ENCODE peak calls at places on chromosomes 3 and 15, in six cellular contexts. V is A549, X is NB4, B is GM12878, P is endothelial cell of umbilical vein, J is HepG2. I is an unnamed sample.
A peak's percentile ranks its signal among the peaks of the same experiment; 100 is the strongest.

GRCh38 chr15:83854950-83855707 is 201.2 kb downstream of the ADAMTSL3 start:
- DNase-seq in B (no peak), J (no peak), P (no peak), X (no peak), V (no peak), I (no peak)

GRCh38 chr3:33113772-33114621 is at the start of gene CRTAP:
- DNase-seq in B (peak; percentile 45), J (peak; percentile 81), X (peak; percentile 97), V (peak; percentile 70), P (peak; percentile 98), I (peak; percentile 97)

GRCh38 chr3:13021141-13021933 is 51.9 kb downstream of the IQSEC1 start:
- DNase-seq in B (no peak), P (peak; percentile 2), J (no peak), V (no peak), X (peak; percentile 65), I (no peak)

GRCh38 chr15:71313806-71314205 is 198.5 kb downstream of the THSD4 start:
- DNase-seq in P (no peak), V (no peak), X (no peak), B (no peak), J (no peak), I (no peak)

GRCh38 chr3:140711719-140712086 is 33.8 kb downstream of the TRIM42 start:
- DNase-seq in V (no peak), J (no peak), P (no peak), B (no peak), X (no peak), I (no peak)

GRCh38 chr3:194661374-194661773 is 10.6 kb downstream of the LSG1 start:
- DNase-seq in V (no peak), B (no peak), J (no peak), X (no peak), P (peak; percentile 88), I (no peak)

GRCh38 chr15:71323604-71324003 is 208.3 kb downstream of the THSD4 start:
- DNase-seq in J (no peak), P (no peak), B (no peak), X (no peak), V (no peak), I (no peak)

GRCh38 chr3:85050806-85051205 is 92.0 kb downstream of the CADM2 start:
- DNase-seq in P (no peak), J (no peak), B (no peak), X (no peak), V (no peak), I (no peak)

GRCh38 chr3:132342183-132342582 is 25.0 kb downstream of the ACP3 start:
- DNase-seq in J (no peak), X (no peak), V (no peak), B (no peak), P (no peak), I (no peak)

GRCh38 chr3:70108072-70108471 is 108.5 kb downstream of the SAMMSON start:
- DNase-seq in J (peak; percentile 18), B (no peak), P (no peak), V (no peak), X (peak; percentile 42), I (peak; percentile 38)

GRCh38 chr3:143763568-143764162 is 84.6 kb downstream of the SLC9A9 start:
- DNase-seq in J (no peak), P (peak; percentile 38), B (no peak), X (no peak), V (no peak), I (no peak)

GRCh38 chr3:42732829-42733459 is 30.3 kb upstream of the HHATL start:
- DNase-seq in J (peak; percentile 81), X (no peak), P (no peak), V (no peak), B (no peak), I (no peak)

GRCh38 chr3:9165441-9165840 is 84.0 kb downstream of the SRGAP3 start:
- DNase-seq in X (no peak), V (no peak), B (no peak), P (no peak), J (no peak), I (no peak)

GRCh38 chr3:194034556-194035336 is 101.2 kb upstream of the HES1 start:
- DNase-seq in J (no peak), V (no peak), P (no peak), B (no peak), X (no peak), I (no peak)

GRCh38 chr3:114627760-114628159 is 333.9 kb downstream of the TIGIT start:
- DNase-seq in B (no peak), V (no peak), P (no peak), X (no peak), J (no peak), I (no peak)

GRCh38 chr15:68385240-68385561 is 46.8 kb downstream of the ITGA11 start:
- DNase-seq in P (no peak), J (no peak), B (no peak), V (no peak), X (no peak), I (no peak)

GRCh38 chr3:67495751-67496150 is 158.7 kb downstream of the SUCLG2 start:
- DNase-seq in V (no peak), P (peak; percentile 64), B (no peak), J (no peak), X (no peak), I (no peak)

GRCh38 chr3:16798738-16799137 is 86.0 kb upstream of the PLCL2 start:
- DNase-seq in X (no peak), J (no peak), V (no peak), P (no peak), B (no peak), I (no peak)

GRCh38 chr15:59366368-59367021 is 6.2 kb downstream of the MYO1E start:
- DNase-seq in X (no peak), B (no peak), V (no peak), J (no peak), P (peak; percentile 58), I (no peak)

GRCh38 chr3:194344012-194344411 is 7.1 kb downstream of the CPN2 start:
- DNase-seq in P (peak; percentile 64), V (peak; percentile 86), B (no peak), X (peak; percentile 70), J (peak; percentile 30), I (peak; percentile 81)

GRCh38 chr3:122519693-122520092 is 5.0 kb upstream of the KPNA1 start:
- DNase-seq in X (no peak), B (no peak), J (no peak), V (no peak), P (no peak), I (no peak)

GRCh38 chr3:138435840-138436239 is 1.4 kb downstream of the ESYT3 start:
- DNase-seq in B (no peak), X (no peak), V (no peak), J (no peak), P (no peak), I (no peak)

GRCh38 chr3:138437281-138437680 is 2.9 kb downstream of the ESYT3 start:
- DNase-seq in X (no peak), J (no peak), V (no peak), P (no peak), B (no peak), I (no peak)

GRCh38 chr3:138433892-138434275 is 532 bp upstream of the ESYT3 start:
- DNase-seq in B (no peak), P (no peak), V (no peak), X (no peak), J (no peak), I (no peak)

GRCh38 chr3:138434276-138434874 is at the start of gene ESYT3:
- DNase-seq in B (no peak), V (peak; percentile 63), P (peak; percentile 29), X (peak; percentile 84), J (peak; percentile 73), I (no peak)

DNA sequence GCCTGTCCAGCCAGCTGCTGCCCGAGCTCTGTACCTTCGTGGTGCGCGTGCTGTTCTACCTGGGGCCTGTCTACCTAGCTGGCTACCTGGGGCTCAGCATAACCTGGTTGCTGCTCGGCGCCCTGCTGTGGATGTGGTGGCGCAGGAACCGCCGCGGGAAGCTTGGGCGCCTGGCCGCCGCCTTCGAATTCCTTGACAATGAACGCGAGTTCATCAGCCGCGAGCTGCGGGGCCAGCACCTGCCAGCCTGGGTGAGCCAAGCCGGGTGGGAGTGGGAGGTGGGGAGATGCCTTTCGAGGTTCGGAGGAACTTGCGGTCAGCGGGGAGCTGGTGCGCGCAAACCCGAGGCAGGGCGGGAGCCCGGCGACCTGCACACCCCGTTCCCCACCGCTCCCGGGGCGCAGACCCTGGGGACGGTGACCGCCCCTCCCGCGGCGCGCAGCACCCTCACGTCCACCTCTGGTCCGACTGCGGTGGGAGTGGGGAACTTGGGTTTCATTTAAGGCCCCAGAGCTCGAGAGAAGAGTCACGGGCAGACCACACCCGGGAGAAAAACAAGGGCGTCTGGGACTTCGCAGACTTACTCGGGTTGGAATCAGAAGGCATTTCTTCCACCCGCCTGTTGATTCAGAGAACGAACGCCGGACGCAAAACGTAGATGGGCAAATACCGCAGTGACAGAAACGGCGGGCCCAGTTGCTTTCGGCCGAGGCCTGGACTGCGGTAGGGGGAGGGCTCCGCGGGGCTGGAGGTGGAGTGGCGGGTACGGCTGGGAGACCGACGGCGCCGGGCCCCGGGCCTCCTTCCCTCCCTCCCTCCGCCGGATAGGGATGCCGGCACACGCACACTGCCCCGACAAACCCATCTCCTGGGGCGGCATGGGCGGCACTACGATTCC is 708 bp downstream of the ESYT3 start:
- DNase-seq in J (no peak), X (peak; percentile 38), B (no peak), P (no peak), V (no peak), I (no peak)
- TF ChIP-seq MYC in J (no peak), X (no peak), B (no peak), P (no peak), V (no peak), I (no peak)

GRCh38 chr15:88888719-88889118 is 6.6 kb downstream of the HAPLN3 start:
- DNase-seq in B (no peak), J (no peak), P (no peak), X (no peak), V (no peak), I (no peak)
- TF ChIP-seq MYC in B (no peak), J (no peak), P (no peak), X (no peak), V (no peak), I (no peak)

GRCh38 chr3:126346466-126346865 is 10.7 kb downstream of the KLF15 start:
- DNase-seq in P (no peak), J (no peak), B (no peak), X (no peak), V (no peak), I (no peak)
- TF ChIP-seq MYC in P (no peak), J (no peak), B (no peak), X (no peak), V (no peak), I (no peak)

GRCh38 chr3:197700095-197700494 is 36.6 kb downstream of the RUBCN start:
- DNase-seq in B (no peak), P (no peak), X (no peak), J (no peak), V (no peak), I (no peak)

GRCh38 chr3:197697355-197697754 is 39.3 kb downstream of the RUBCN start:
- DNase-seq in V (no peak), P (no peak), J (no peak), X (no peak), B (no peak), I (no peak)

GRCh38 chr3:197706658-197707057 is 30.0 kb downstream of the RUBCN start:
- DNase-seq in V (no peak), X (no peak), P (no peak), J (no peak), B (no peak), I (no peak)

DNA sequence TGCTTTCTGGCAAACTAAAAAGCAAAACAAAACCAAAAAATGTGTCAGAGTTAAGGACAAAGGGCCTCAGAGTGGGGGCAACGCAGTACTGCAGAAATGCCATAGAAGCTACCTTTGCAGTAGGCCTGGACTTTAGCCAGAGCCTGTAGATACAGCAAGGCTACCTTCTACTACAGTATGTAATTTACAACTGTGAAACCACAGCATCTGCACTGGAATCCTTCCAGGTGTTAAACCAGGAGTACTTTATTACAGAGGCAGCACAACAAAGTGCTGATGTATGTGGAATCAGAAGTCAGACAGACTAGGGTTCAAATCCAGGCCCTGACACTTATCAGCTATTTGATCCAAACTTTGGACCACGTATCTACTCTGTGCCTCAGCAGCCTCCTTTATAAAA is 34.9 kb downstream of the RUBCN start:
- DNase-seq in X (no peak), J (no peak), P (no peak), V (no peak), B (no peak), I (no peak)
- TF ChIP-seq MYC in X (no peak), J (no peak), P (no peak), V (no peak), B (no peak), I (no peak)